ENCODE peak calls at places on chromosomes 2 and 18, in four cellular contexts. L is HepG2; W is trophoblast cell; J is effector memory CD4-positive, alpha-beta T cell. R is an unnamed sample. For H3K4me1, the result is how much of the 10 kb centered on the place peaks cover.

GRCh38 chr2:201697899-201698298 is 545 bp downstream of the MPP4 start:
- DNase-seq in L (no peak), W (no peak), J (no peak), R (no peak)

GRCh38 chr2:137252934-137253333 is 487.6 kb downstream of the THSD7B start:
- DNase-seq in L (no peak), W (no peak), J (no peak), R (no peak)

GRCh38 chr2:164735309-164735919 is 106.2 kb downstream of the COBLL1 start:
- DNase-seq in L (no peak), W (no peak), J (no peak), R (no peak)

GRCh38 chr2:113755690-113756063 is 765 bp downstream of the SLC35F5 start:
- DNase-seq in L (peak), W (no peak), J (no peak), R (no peak)

GRCh38 chr2:105607920-105608504 is 136.7 kb upstream of the NCK2 start:
- DNase-seq in L (no peak), W (no peak), J (no peak), R (no peak)

GRCh38 chr2:221571108-221571390 is 1.1 kb downstream of the EPHA4 start:
- DNase-seq in L (no peak), W (no peak), J (no peak), R (no peak)

GRCh38 chr2:232795920-232796319 is 19.6 kb upstream of the KCNJ13 start:
- DNase-seq in L (no peak), W (no peak), J (no peak), R (no peak)

GRCh38 chr2:109393211-109393610 is 220.6 kb downstream of the SEPTIN10 start:
- DNase-seq in L (no peak), W (no peak), J (no peak), R (no peak)

GRCh38 chr2:146821836-146822316 is 1023.0 kb upstream of the ACVR2A start:
- DNase-seq in L (no peak), W (no peak), J (no peak), R (no peak)

GRCh38 chr2:163800889-163801498 is 65.2 kb upstream of the FIGN start:
- DNase-seq in L (no peak), W (peak), J (no peak), R (no peak)

GRCh38 chr2:95039410-95039809 is 13.9 kb downstream of the MAL start:
- DNase-seq in L (no peak), W (no peak), J (no peak), R (no peak)

GRCh38 chr2:190695739-190696138 is 46.9 kb downstream of the NAB1 start:
- DNase-seq in L (no peak), W (no peak), J (no peak), R (no peak)

GRCh38 chr2:241317391-241317790 is 1.7 kb downstream of the SEPTIN2 start:
- DNase-seq in L (no peak), W (no peak), J (no peak), R (no peak)

GRCh38 chr18:63590368-63590767 is 3.2 kb downstream of the SERPINB13 start:
- DNase-seq in L (no peak), W (no peak), J (no peak), R (no peak)

GRCh38 chr2:169285528-169285927 is 76.8 kb downstream of the LRP2 start:
- DNase-seq in L (no peak), W (no peak), J (no peak), R (no peak)

GRCh38 chr2:64799592-64800252 is 146.0 kb upstream of the SERTAD2 start:
- DNase-seq in L (no peak), W (no peak), J (no peak), R (no peak)

GRCh38 chr2:231877533-231878456 is 48.4 kb downstream of the NPPC start:
- DNase-seq in L (peak), W (no peak), J (no peak), R (no peak)

GRCh38 chr18:64949885-64950284 is 800.9 kb upstream of the CDH7 start:
- DNase-seq in L (no peak), W (no peak), J (no peak), R (no peak)

GRCh38 chr18:3234457-3234856 is 13.1 kb upstream of the MYL12A start:
- DNase-seq in L (no peak), W (no peak), J (no peak), R (no peak)

GRCh38 chr2:132656213-132656612 is 13.8 kb downstream of the LYPD1 start:
- DNase-seq in L (no peak), W (no peak), J (no peak), R (no peak)

GRCh38 chr2:23009545-23010149 is 375.3 kb upstream of the KLHL29 start:
- DNase-seq in L (no peak), W (no peak), J (no peak), R (peak)

GRCh38 chr2:44291281-44292248 is 16.3 kb downstream of the SLC3A1 start:
- DNase-seq in L (peak), W (peak), J (no peak), R (peak)

GRCh38 chr18:49322770-49323490 is 137.5 kb downstream of the DYM start:
- DNase-seq in L (no peak), W (no peak), J (no peak), R (no peak)

GRCh38 chr2:189521686-189522434 is 58.7 kb downstream of the SLC40A1 start:
- DNase-seq in L (peak), W (no peak), J (no peak), R (no peak)

GRCh38 chr2:173205375-173205774 is 129.7 kb downstream of the MAP3K20 start:
- DNase-seq in L (no peak), W (peak), J (no peak), R (no peak)

GRCh38 chr2:122622896-122623295 is 867.4 kb downstream of the TSN start:
- DNase-seq in L (no peak), W (no peak), J (no peak), R (no peak)

GRCh38 chr2:113203901-113204519 is 30.2 kb downstream of the PSD4 start:
- DNase-seq in L (peak), W (peak), J (peak), R (peak)

GRCh38 chr2:180622122-180622918 is 358.1 kb upstream of the UBE2E3 start:
- DNase-seq in L (no peak), W (no peak), J (no peak), R (no peak)

GRCh38 chr18:76487782-76488181 is 7.3 kb downstream of the ZNF516 start:
- DNase-seq in L (no peak), W (no peak), J (no peak), R (no peak)

GRCh38 chr18:36481935-36482334 is 184.4 kb downstream of the FHOD3 start:
- DNase-seq in L (no peak), W (no peak), J (no peak), R (no peak)

GRCh38 chr2:175008801-175009495 is 3.8 kb upstream of the CHN1 start:
- DNase-seq in L (no peak), W (no peak), J (no peak), R (no peak)

DNA sequence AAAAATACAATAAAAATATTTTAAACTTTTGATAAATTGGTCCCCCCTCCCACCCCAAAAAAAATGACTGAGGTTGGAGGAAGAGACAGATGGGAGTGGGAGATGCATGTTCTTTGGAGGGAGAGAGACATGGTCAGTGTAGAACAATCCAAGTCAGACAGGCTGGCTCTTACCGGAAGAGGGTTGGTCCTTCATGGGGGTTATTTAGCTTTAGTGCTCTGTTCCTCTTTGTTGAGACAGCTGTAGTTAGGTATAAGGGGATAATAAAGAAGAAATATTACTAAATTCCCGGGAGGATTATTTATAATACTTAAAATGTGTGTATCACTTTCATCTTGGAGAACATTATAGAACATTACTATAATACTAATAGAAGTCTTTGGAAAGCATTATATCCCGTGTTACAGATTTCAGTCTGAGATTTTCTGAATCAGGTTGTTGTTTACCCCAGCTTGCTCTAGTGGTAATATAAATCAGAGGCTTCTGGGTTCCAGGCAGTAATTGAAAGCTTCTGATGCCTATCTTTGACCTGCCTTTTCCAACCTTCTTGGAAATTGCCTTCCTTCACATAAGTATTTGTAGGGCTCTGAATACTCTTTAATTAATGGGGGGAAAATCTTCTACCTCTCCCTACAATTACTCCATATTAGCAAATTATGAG is 87.7 kb downstream of the SPTBN1 start:
- DNase-seq in L (no peak), W (no peak), J (no peak), R (no peak)
- H3K27ac ChIP-seq in L (peak), W (no peak), J (no peak), R (no peak)

DNA sequence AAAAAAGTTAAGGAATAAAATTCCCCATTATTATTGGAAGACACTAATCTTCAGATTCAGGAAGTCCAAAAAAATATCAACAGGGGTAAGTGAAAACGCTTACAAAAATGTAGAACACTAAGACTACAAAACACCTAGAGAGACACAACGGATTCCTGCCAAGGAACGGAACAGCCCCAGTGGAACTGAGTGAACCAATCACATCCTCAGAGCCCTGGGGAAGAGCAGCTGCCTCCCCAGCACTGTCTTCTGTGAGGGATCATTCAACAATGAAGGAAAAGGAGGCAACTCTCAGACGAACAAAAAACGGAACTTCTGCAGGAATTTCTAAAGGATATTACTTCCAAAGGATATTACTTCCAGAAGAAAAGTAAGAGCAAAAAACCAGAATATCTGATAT is 82.0 kb downstream of the HDAC4 start:
- DNase-seq in L (no peak), W (no peak), J (no peak), R (no peak)
- H3K4me1 ChIP-seq in L (under half), W (under half), J (under half), R (under half)

GRCh38 chr2:127631997-127632581 is 13.9 kb upstream of the GPR17 start:
- DNase-seq in L (no peak), W (no peak), J (no peak), R (no peak)
- H3K27ac ChIP-seq in L (no peak), W (no peak), J (no peak), R (no peak)

DNA sequence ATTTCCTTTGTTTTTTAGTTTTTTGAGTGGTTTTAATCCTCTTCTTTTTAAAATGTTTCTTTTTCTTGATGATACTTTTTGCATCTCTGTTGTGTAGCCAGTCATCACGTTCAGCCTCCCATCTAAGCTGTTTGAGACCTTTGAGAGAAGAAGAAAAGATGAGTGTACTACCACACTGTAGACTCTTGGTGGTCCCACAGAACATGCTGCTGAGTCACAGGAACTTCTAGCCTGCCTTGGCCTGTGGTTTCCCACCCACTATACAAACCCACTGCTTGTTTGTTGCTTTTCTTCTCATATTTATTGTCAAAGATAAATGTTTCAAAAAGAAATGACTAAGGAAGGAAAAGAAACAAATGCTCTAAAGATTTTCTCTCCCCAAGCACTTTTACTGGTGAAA is 5.5 kb downstream of the CEBPZOS start:
- DNase-seq in L (no peak), W (no peak), J (no peak), R (no peak)
- H3K4me1 ChIP-seq in L (under half), W (under half), J (under half), R (under half)

DNA sequence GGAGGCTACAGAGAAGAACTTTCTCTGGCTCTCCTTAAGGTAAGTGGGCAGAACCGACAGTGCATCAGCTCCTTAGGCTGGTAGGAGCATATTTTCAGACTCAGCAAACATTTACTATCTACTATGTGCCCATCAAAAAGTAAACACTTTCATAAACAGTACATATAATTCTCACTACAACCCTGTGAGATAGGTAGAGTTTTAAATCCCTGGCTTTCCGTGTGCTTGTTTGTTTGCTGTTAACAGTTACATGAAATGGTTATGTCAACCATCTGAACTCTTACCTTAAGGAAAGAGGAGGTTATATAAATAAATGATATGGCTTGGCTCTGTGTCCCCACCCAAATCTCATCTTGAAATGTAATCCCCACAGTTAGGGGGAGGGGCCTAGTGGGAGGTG is 310.1 kb downstream of the ALK start:
- DNase-seq in L (no peak), W (no peak), J (no peak), R (no peak)
- H3K27ac ChIP-seq in L (no peak), W (no peak), J (no peak), R (no peak)

GRCh38 chr2:41966431-41966893 is 81.4 kb upstream of the PKDCC start:
- DNase-seq in L (peak), W (peak), J (no peak), R (peak)
- H3K4me1 ChIP-seq in L (under half), W (under half), J (under half), R (under half)

GRCh38 chr2:96325038-96325883 is at the start of gene ITPRIPL1:
- DNase-seq in L (peak), W (no peak), J (peak), R (no peak)
- H3K27ac ChIP-seq in L (no peak), W (no peak), J (peak), R (no peak)

GRCh38 chr2:177256695-177257094 is 7.8 kb downstream of the NFE2L2 start:
- DNase-seq in L (no peak), W (no peak), J (no peak), R (no peak)

GRCh38 chr2:177253704-177254103 is 10.8 kb downstream of the NFE2L2 start:
- DNase-seq in L (no peak), W (no peak), J (no peak), R (no peak)

GRCh38 chr2:177256026-177256425 is 8.5 kb downstream of the NFE2L2 start:
- DNase-seq in L (no peak), W (no peak), J (no peak), R (no peak)

GRCh38 chr2:177254433-177255226 is 9.9 kb downstream of the NFE2L2 start:
- DNase-seq in L (peak), W (peak), J (no peak), R (no peak)

DNA sequence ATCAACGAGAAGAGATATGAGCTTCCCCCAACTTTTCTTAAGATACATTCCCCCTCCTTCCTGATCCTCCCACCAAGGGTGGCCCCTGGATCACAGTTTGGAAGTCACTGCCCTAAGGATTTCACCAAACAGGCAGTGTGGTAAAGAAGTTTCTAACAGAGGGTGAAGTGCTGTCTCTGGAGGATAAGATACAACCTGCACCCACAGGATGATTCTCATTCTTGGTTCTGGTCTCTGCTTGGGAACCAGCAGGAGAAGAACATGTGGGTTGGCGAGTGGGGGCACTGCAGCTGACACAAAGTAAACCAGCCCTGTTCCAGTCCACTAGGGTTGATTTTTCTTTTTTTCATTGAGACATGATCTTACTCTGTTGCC is 9.3 kb downstream of the NFE2L2 start:
- DNase-seq in L (no peak), W (peak), J (no peak), R (no peak)
- H3K4me1 ChIP-seq in L (half or more), W (under half), J (under half), R (under half)

DNA sequence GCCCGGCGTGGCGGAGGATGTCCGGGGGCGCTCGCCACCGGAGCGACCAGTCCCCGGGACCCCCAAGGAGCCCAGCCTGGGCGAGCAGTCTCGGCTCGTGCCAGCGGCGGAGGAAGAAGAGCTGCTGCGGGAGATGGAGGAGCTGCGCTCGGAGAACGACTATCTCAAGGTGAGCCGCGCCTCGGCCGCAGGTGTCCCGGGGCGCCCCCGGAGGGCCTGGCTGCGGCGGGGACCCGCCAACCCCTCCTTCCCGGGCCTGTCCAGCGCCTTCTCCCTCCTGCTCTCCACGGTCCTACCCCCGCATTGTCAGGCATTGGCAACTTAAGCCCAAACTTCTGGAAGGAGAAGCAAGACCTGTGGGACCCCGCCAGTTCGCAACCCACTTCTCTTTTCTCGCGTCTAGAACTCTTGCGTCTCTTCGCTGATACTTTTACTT is 1.2 kb downstream of the MTCL1 start:
- DNase-seq in L (no peak), W (no peak), J (no peak), R (no peak)
- H3K27ac ChIP-seq in L (no peak), W (no peak), J (no peak), R (no peak)

GRCh38 chr2:20586379-20586715 is 64.6 kb downstream of the HS1BP3 start:
- DNase-seq in L (no peak), W (no peak), J (no peak), R (no peak)
- H3K4me1 ChIP-seq in L (half or more), W (under half), J (under half), R (under half)

R was measured in lung.